ENCODE peak calls at places on chromosomes 13 and 19, in five cellular contexts. R is tibial artery, B is Caco-2, S is Peyer's patch, F is psoas muscle. T is an unnamed sample.

GRCh38 chr19:35843676-35844481 is 8.4 kb downstream of the NPHS1 start:
- DNase-seq in S (no peak), B (peak; percentile 26), F (no peak), R (no peak), T (no peak)

GRCh38 chr13:94956407-94957110 is 244.2 kb upstream of the SOX21 start:
- DNase-seq in F (no peak), R (no peak), S (no peak), B (no peak), T (no peak)

GRCh38 chr13:32381539-32381938 is 46.4 kb downstream of the N4BP2L1 start:
- DNase-seq in R (no peak), B (peak; percentile 42), F (no peak), S (no peak), T (no peak)

GRCh38 chr13:42525035-42525504 is 48.9 kb upstream of the TNFSF11 start:
- DNase-seq in R (no peak), S (no peak), F (no peak), B (no peak), T (no peak)

GRCh38 chr19:45682908-45683307 is 8.8 kb downstream of the SNRPD2 start:
- DNase-seq in S (no peak), F (no peak), B (no peak), R (no peak), T (no peak)

GRCh38 chr13:37192986-37193385 is 87.5 kb upstream of the CSNK1A1L start:
- DNase-seq in R (no peak), S (no peak), B (no peak), F (no peak), T (no peak)

GRCh38 chr19:40685563-40685962 is 4.9 kb downstream of the NUMBL start:
- DNase-seq in S (no peak), B (no peak), F (no peak), R (no peak), T (no peak)

GRCh38 chr13:97879646-97880297 is 73.7 kb upstream of the IPO5 start:
- DNase-seq in F (no peak), S (no peak), R (no peak), B (no peak), T (no peak)

GRCh38 chr19:43504426-43505185 is at the start of gene PHLDB3:
- DNase-seq in F (peak; percentile 63), B (peak; percentile 77), S (peak; percentile 74), R (peak; percentile 75), T (peak; percentile 29)

GRCh38 chr13:77980592-77980991 is 62.0 kb upstream of the EDNRB start:
- DNase-seq in F (no peak), R (no peak), S (no peak), B (peak; percentile 18), T (no peak)

GRCh38 chr13:65378943-65379519 is 1851.1 kb downstream of the PCDH9 start:
- DNase-seq in R (no peak), B (no peak), S (no peak), F (no peak), T (no peak)

GRCh38 chr19:53147645-53148044 is 11.2 kb downstream of the ZNF347 start:
- DNase-seq in S (no peak), B (no peak), R (no peak), F (no peak), T (no peak)
- H3K9me3 ChIP-seq in S (no peaks in the 10 kb centered on the region), B (peaks cover 32% of the 10 kb centered on the region), R (peaks cover 12% of the 10 kb centered on the region), F (peaks cover 68% of the 10 kb centered on the region), T (peaks cover 9% of the 10 kb centered on the region)

GRCh38 chr19:18594096-18594823 is 5.7 kb downstream of the REX1BD start:
- DNase-seq in F (peak; percentile 87), S (peak; percentile 87), B (peak; percentile 84), R (peak; percentile 86), T (peak; percentile 57)
- H3K4me3 ChIP-seq in F (peak overlapping the region; percentile 55), S (peak overlapping the region; percentile 22), B (peak overlapping the region; percentile 42), R (peak overlapping the region; percentile 42), T (no peak overlapping the region)

DNA sequence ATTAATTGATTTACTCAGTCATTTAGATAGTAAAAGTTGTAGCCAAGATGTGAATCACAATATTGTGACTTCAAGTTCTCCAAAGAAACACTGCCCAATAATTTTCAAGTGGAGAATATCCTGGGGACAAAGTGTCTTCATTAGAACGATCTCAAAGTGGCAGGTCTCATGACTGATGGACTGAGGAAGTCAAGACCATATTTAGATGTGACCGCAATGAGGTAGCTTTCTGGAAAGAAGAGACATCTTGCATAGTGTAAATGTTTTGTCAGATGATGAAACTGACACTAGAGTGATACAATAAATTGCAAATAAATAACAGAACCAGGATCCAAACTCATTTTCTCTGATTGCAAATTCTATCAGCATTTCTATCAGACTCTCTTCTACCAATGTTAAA is 1476.9 kb downstream of the EFNB2 start:
- DNase-seq in R (no peak), B (no peak), S (no peak), F (no peak), T (no peak)
- H3K9me3 ChIP-seq in R (no peaks in the 10 kb centered on the region), B (no peaks in the 10 kb centered on the region), S (no peaks in the 10 kb centered on the region), F (peaks cover 3% of the 10 kb centered on the region), T (no peaks in the 10 kb centered on the region)

DNA sequence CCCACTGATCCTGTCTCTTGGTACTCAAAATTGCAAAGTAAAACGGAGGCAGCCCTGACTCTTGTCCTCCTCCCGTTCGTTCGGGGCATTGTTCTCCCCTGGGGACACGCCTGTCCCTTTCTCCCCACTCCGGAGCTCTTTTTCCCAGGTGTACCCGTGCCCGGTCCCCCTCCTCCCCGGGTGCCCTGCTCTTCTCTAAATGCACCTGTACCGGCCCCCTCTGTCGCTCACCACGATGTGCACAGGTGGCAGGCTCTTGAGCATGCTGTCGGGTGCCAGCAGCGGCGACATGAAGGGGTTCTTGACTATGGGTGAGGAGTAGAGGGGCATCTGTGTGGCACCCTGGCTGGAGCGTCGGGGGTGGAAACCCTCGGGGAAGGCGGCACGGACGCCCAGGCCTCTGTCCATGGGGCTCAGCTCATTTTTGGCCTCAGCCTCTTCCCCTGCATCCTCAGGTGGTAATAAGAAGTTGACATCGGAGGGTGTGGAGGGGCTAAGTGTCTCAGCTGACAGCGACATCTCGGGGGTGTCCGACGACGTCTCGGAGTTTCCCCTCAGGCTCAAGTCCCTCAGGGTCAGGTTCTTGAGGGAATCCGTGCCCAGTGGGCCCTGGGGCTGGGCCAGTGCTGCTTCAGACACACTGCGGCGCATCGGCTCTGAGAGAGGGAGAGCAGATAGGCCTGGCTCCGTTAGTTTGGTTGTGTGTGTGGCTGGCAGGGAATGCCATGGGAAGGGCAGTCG is 12.4 kb upstream of the CNFN start:
- DNase-seq in S (no peak), B (no peak), R (no peak), F (no peak), T (no peak)
- H3K4me3 ChIP-seq in S (no peak overlapping the region), B (no peak overlapping the region), R (peak overlapping the region; percentile 55), F (peak overlapping the region; percentile 76), T (no peak overlapping the region)

GRCh38 chr19:10309423-10309822 is at the start of gene ZGLP1:
- DNase-seq in R (no peak), F (no peak), B (no peak), S (no peak), T (no peak)
- H3K9me3 ChIP-seq in R (no peaks in the 10 kb centered on the region), F (no peaks in the 10 kb centered on the region), B (no peaks in the 10 kb centered on the region), S (no peaks in the 10 kb centered on the region), T (no peaks in the 10 kb centered on the region)

GRCh38 chr19:41915248-41916032 is 12.8 kb downstream of the ERFL start:
- DNase-seq in S (no peak), F (no peak), B (no peak), R (no peak), T (no peak)
- H3K4me3 ChIP-seq in S (no peak overlapping the region), F (no peak overlapping the region), B (no peak overlapping the region), R (no peak overlapping the region), T (no peak overlapping the region)

DNA sequence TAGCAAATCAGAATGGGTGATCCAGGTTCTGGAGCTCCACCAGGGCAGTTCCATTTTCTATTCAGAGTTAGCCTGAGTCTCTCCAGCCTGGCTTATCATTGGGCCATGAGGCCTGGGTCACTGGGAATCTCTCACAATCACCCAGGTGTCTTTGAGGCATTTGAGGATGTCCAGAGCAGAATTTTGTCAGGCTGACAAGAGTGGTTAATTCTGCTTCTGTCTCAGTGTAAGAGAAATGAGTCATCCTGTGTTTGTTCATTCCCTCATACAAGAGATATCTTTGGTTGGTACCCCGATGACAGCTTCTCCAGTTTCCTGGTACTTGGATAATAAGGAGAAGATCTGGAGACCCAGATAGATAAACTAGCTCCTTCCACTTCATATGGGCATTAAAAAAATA is 10.4 kb downstream of the ZNF93 start:
- DNase-seq in S (no peak), B (no peak), F (no peak), R (no peak), T (no peak)
- H3K9me3 ChIP-seq in S (no peaks in the 10 kb centered on the region), B (no peaks in the 10 kb centered on the region), F (peaks cover 4% of the 10 kb centered on the region), R (no peaks in the 10 kb centered on the region), T (no peaks in the 10 kb centered on the region)

GRCh38 chr19:1457031-1457739 is 7.3 kb downstream of the APC2 start:
- DNase-seq in F (peak; percentile 44), S (no peak), B (no peak), R (no peak), T (no peak)
- H3K4me3 ChIP-seq in F (no peak overlapping the region), S (no peak overlapping the region), B (no peak overlapping the region), R (no peak overlapping the region), T (no peak overlapping the region)

GRCh38 chr13:114049026-114049425 is 75.2 kb upstream of the C13orf46 start:
- DNase-seq in S (peak; percentile 86), R (no peak), B (no peak), F (no peak), T (no peak)
- H3K9me3 ChIP-seq in S (no peaks in the 10 kb centered on the region), R (no peaks in the 10 kb centered on the region), B (no peaks in the 10 kb centered on the region), F (no peaks in the 10 kb centered on the region), T (no peaks in the 10 kb centered on the region)

T was measured in lung.